ENCODE peak calls at places on chromosomes 13 and 19, in four cellular contexts. S is cerebellar nuclear complex; Q is NCI-H524; Z is stimulated activated naive CD8-positive, alpha-beta T cell treated with anti-CD3 and anti-CD28 coated beads, Interleukin-15, Interleukin-2, amounts not matched to agents 100 U/mL and 50 U/mL, for 24 hours. F is an unnamed sample.
A peak's percentile ranks its signal among the peaks of the same experiment; 100 is the strongest.

GRCh38 chr13:108877300-108877699 is 247.9 kb downstream of the MYO16 start:
- DNase-seq in Z (no peak), Q (no peak), S (no peak), F (no peak)

GRCh38 chr19:45781282-45782161 is 768 bp downstream of the DMPK start:
- DNase-seq in S (no peak), Z (no peak), Q (no peak), F (peak; percentile 6)

GRCh38 chr13:44667950-44668349 is 91.8 kb upstream of the TSC22D1 start:
- DNase-seq in Z (no peak), S (no peak), Q (no peak), F (no peak)

GRCh38 chr13:101514695-101515275 is 62.3 kb downstream of the ITGBL1 start:
- DNase-seq in Z (peak; percentile 7), S (no peak), Q (no peak), F (peak; percentile 54)

GRCh38 chr19:42129399-42130253 is 2.6 kb downstream of the POU2F2 start:
- DNase-seq in S (no peak), Z (peak; percentile 31), Q (no peak), F (no peak)

GRCh38 chr13:45807520-45808099 is 43.9 kb downstream of the SIAH3 start:
- DNase-seq in Z (peak; percentile 9), S (no peak), Q (peak; percentile 33), F (peak; percentile 58)

GRCh38 chr13:55214851-55215345 is 1925.8 kb upstream of the PRR20A start:
- DNase-seq in S (no peak), Z (no peak), Q (no peak), F (no peak)

GRCh38 chr19:611506-611869 is 21.8 kb downstream of the HCN2 start:
- DNase-seq in Q (no peak), S (no peak), Z (peak; percentile 71), F (peak; percentile 38)

GRCh38 chr13:33611016-33611805 is 206.7 kb upstream of the RFC3 start:
- DNase-seq in Q (no peak), Z (no peak), S (no peak), F (no peak)